ENCODE peak calls at places on chromosomes 16 and 17, in six cellular contexts. One of them, this sample, is unnamed.
A peak's percentile ranks its signal among the peaks of the same experiment; 100 is the strongest.

GRCh38 chr16:86971251-86971650 is 345.9 kb downstream of the C16orf95 start:
- DNase-seq in lower leg skin: no peak
- DNase-seq in OCI-LY7: no peak
- DNase-seq in dorsolateral prefrontal cortex: no peak
- DNase-seq in GM06990: no peak
- DNase-seq in neuronal stem cell: no peak
- DNase-seq in this sample: no peak

GRCh38 chr17:43766413-43767052 is 7.9 kb upstream of the SOST start:
- DNase-seq in dorsolateral prefrontal cortex: peak; percentile 73
- DNase-seq in OCI-LY7: peak; percentile 45
- DNase-seq in GM06990: no peak
- DNase-seq in lower leg skin: peak; percentile 45
- DNase-seq in neuronal stem cell: peak; percentile 68
- DNase-seq in this sample: peak; percentile 50

GRCh38 chr16:1158456-1159324 is 5.8 kb downstream of the CACNA1H start:
- DNase-seq in GM06990: no peak
- DNase-seq in lower leg skin: no peak
- DNase-seq in dorsolateral prefrontal cortex: no peak
- DNase-seq in neuronal stem cell: no peak
- DNase-seq in OCI-LY7: no peak
- DNase-seq in this sample: no peak

GRCh38 chr17:41523225-41523593 is 4.5 kb upstream of the KRT15 start:
- DNase-seq in OCI-LY7: no peak
- DNase-seq in GM06990: no peak
- DNase-seq in dorsolateral prefrontal cortex: no peak
- DNase-seq in lower leg skin: no peak
- DNase-seq in neuronal stem cell: no peak
- DNase-seq in this sample: no peak

GRCh38 chr17:81064746-81065475 is 30.0 kb downstream of the BAIAP2 start:
- DNase-seq in lower leg skin: no peak
- DNase-seq in neuronal stem cell: no peak
- DNase-seq in OCI-LY7: no peak
- DNase-seq in GM06990: no peak
- DNase-seq in dorsolateral prefrontal cortex: no peak
- DNase-seq in this sample: no peak

GRCh38 chr17:15513859-15514446 is 46.5 kb upstream of the CDRT4 start:
- DNase-seq in dorsolateral prefrontal cortex: no peak
- DNase-seq in neuronal stem cell: no peak
- DNase-seq in lower leg skin: no peak
- DNase-seq in GM06990: no peak
- DNase-seq in OCI-LY7: no peak
- DNase-seq in this sample: no peak

GRCh38 chr17:59504821-59505220 is 60.6 kb upstream of the DHX40 start:
- DNase-seq in neuronal stem cell: no peak
- DNase-seq in lower leg skin: no peak
- DNase-seq in GM06990: no peak
- DNase-seq in OCI-LY7: no peak
- DNase-seq in dorsolateral prefrontal cortex: no peak
- DNase-seq in this sample: no peak

GRCh38 chr17:7466644-7467341 is 12.6 kb downstream of the ZBTB4 start:
- DNase-seq in dorsolateral prefrontal cortex: peak; percentile 34
- DNase-seq in neuronal stem cell: no peak
- DNase-seq in OCI-LY7: no peak
- DNase-seq in GM06990: no peak
- DNase-seq in lower leg skin: no peak
- DNase-seq in this sample: no peak

GRCh38 chr16:13036600-13036999 is 135.2 kb downstream of the SHISA9 start:
- DNase-seq in GM06990: no peak
- DNase-seq in neuronal stem cell: peak; percentile 65
- DNase-seq in lower leg skin: no peak
- DNase-seq in dorsolateral prefrontal cortex: no peak
- DNase-seq in OCI-LY7: peak; percentile 62
- DNase-seq in this sample: no peak

GRCh38 chr17:7064248-7064647 is 15.8 kb downstream of the CLEC10A start:
- DNase-seq in GM06990: no peak
- DNase-seq in OCI-LY7: no peak
- DNase-seq in dorsolateral prefrontal cortex: peak; percentile 13
- DNase-seq in neuronal stem cell: no peak
- DNase-seq in lower leg skin: no peak
- DNase-seq in this sample: no peak

GRCh38 chr17:63841350-63842172 is 924 bp downstream of the SMARCD2 start:
- DNase-seq in OCI-LY7: peak; percentile 61
- DNase-seq in dorsolateral prefrontal cortex: peak; percentile 65
- DNase-seq in GM06990: peak; percentile 53
- DNase-seq in lower leg skin: peak; percentile 64
- DNase-seq in neuronal stem cell: peak; percentile 31
- DNase-seq in this sample: peak; percentile 82

GRCh38 chr16:84891149-84891795 is 71.5 kb downstream of the CRISPLD2 start:
- DNase-seq in dorsolateral prefrontal cortex: no peak
- DNase-seq in GM06990: no peak
- DNase-seq in neuronal stem cell: no peak
- DNase-seq in OCI-LY7: no peak
- DNase-seq in lower leg skin: no peak
- DNase-seq in this sample: no peak

GRCh38 chr17:47999612-48000011 is 28.7 kb downstream of the CDK5RAP3 start:
- DNase-seq in OCI-LY7: no peak
- DNase-seq in GM06990: no peak
- DNase-seq in neuronal stem cell: no peak
- DNase-seq in lower leg skin: no peak
- DNase-seq in dorsolateral prefrontal cortex: no peak
- DNase-seq in this sample: peak; percentile 17

GRCh38 chr17:44878627-44879221 is 20.5 kb downstream of the EFTUD2 start:
- DNase-seq in dorsolateral prefrontal cortex: peak; percentile 45
- DNase-seq in OCI-LY7: peak; percentile 50
- DNase-seq in lower leg skin: no peak
- DNase-seq in neuronal stem cell: no peak
- DNase-seq in GM06990: no peak
- DNase-seq in this sample: no peak

GRCh38 chr16:85798283-85798776 is 1.0 kb downstream of the EMC8 start:
- DNase-seq in OCI-LY7: no peak
- DNase-seq in lower leg skin: no peak
- DNase-seq in neuronal stem cell: no peak
- DNase-seq in dorsolateral prefrontal cortex: no peak
- DNase-seq in GM06990: no peak
- DNase-seq in this sample: peak; percentile 15

GRCh38 chr17:21239680-21240374 is 13.4 kb downstream of the NATD1 start:
- DNase-seq in OCI-LY7: peak; percentile 51
- DNase-seq in GM06990: no peak
- DNase-seq in lower leg skin: no peak
- DNase-seq in neuronal stem cell: no peak
- DNase-seq in dorsolateral prefrontal cortex: no peak
- DNase-seq in this sample: peak; percentile 9

GRCh38 chr17:59129814-59130213 is 23.1 kb upstream of the TRIM37 start:
- DNase-seq in lower leg skin: no peak
- DNase-seq in neuronal stem cell: no peak
- DNase-seq in OCI-LY7: no peak
- DNase-seq in GM06990: no peak
- DNase-seq in dorsolateral prefrontal cortex: no peak
- DNase-seq in this sample: no peak

GRCh38 chr16:53922805-53923645 is 219.1 kb downstream of the FTO start:
- DNase-seq in dorsolateral prefrontal cortex: no peak
- DNase-seq in neuronal stem cell: no peak
- DNase-seq in lower leg skin: no peak
- DNase-seq in GM06990: no peak
- DNase-seq in OCI-LY7: no peak
- DNase-seq in this sample: no peak

GRCh38 chr16:89499767-89500166 is 8.4 kb upstream of the SPG7 start:
- DNase-seq in OCI-LY7: no peak
- DNase-seq in lower leg skin: no peak
- DNase-seq in neuronal stem cell: no peak
- DNase-seq in dorsolateral prefrontal cortex: no peak
- DNase-seq in GM06990: no peak
- DNase-seq in this sample: no peak

GRCh38 chr16:11674001-11674817 is 6.0 kb downstream of the SNN start:
- DNase-seq in OCI-LY7: no peak
- DNase-seq in dorsolateral prefrontal cortex: no peak
- DNase-seq in lower leg skin: no peak
- DNase-seq in GM06990: no peak
- DNase-seq in neuronal stem cell: no peak
- DNase-seq in this sample: no peak

GRCh38 chr17:76687278-76688164 is 23.2 kb downstream of the MXRA7 start:
- DNase-seq in OCI-LY7: no peak
- DNase-seq in lower leg skin: peak; percentile 56
- DNase-seq in dorsolateral prefrontal cortex: no peak
- DNase-seq in neuronal stem cell: no peak
- DNase-seq in GM06990: no peak
- DNase-seq in this sample: no peak

GRCh38 chr17:75428775-75429469 is 23.4 kb upstream of the GRB2 start:
- DNase-seq in OCI-LY7: no peak
- DNase-seq in dorsolateral prefrontal cortex: no peak
- DNase-seq in neuronal stem cell: no peak
- DNase-seq in lower leg skin: no peak
- DNase-seq in GM06990: no peak
- DNase-seq in this sample: peak; percentile 13

GRCh38 chr16:24166684-24167083 is 89.5 kb upstream of the CACNG3 start:
- DNase-seq in lower leg skin: no peak
- DNase-seq in dorsolateral prefrontal cortex: no peak
- DNase-seq in neuronal stem cell: no peak
- DNase-seq in OCI-LY7: no peak
- DNase-seq in GM06990: no peak
- DNase-seq in this sample: no peak

GRCh38 chr17:43366809-43367587 is 31.8 kb upstream of the ARL4D start:
- DNase-seq in neuronal stem cell: no peak
- DNase-seq in GM06990: no peak
- DNase-seq in dorsolateral prefrontal cortex: no peak
- DNase-seq in OCI-LY7: no peak
- DNase-seq in lower leg skin: no peak
- DNase-seq in this sample: no peak

GRCh38 chr16:22694887-22695382 is 119.0 kb upstream of the HS3ST2 start:
- DNase-seq in neuronal stem cell: no peak
- DNase-seq in dorsolateral prefrontal cortex: no peak
- DNase-seq in OCI-LY7: no peak
- DNase-seq in GM06990: no peak
- DNase-seq in lower leg skin: peak; percentile 25
- DNase-seq in this sample: no peak

GRCh38 chr16:54688339-54688738 is 242.3 kb upstream of the IRX5 start:
- DNase-seq in dorsolateral prefrontal cortex: no peak
- DNase-seq in GM06990: no peak
- DNase-seq in lower leg skin: no peak
- DNase-seq in OCI-LY7: no peak
- DNase-seq in neuronal stem cell: no peak
- DNase-seq in this sample: no peak

GRCh38 chr16:75415169-75415908 is 18.0 kb downstream of the CFDP1 start:
- DNase-seq in neuronal stem cell: no peak
- DNase-seq in dorsolateral prefrontal cortex: no peak
- DNase-seq in OCI-LY7: no peak
- DNase-seq in GM06990: no peak
- DNase-seq in lower leg skin: no peak
- DNase-seq in this sample: no peak

GRCh38 chr17:44919885-44920564 is 4.7 kb upstream of the GFAP start:
- DNase-seq in GM06990: peak; percentile 55
- DNase-seq in dorsolateral prefrontal cortex: peak; percentile 85
- DNase-seq in lower leg skin: peak; percentile 64
- DNase-seq in OCI-LY7: peak; percentile 79
- DNase-seq in neuronal stem cell: peak; percentile 65
- DNase-seq in this sample: peak; percentile 76

DNA sequence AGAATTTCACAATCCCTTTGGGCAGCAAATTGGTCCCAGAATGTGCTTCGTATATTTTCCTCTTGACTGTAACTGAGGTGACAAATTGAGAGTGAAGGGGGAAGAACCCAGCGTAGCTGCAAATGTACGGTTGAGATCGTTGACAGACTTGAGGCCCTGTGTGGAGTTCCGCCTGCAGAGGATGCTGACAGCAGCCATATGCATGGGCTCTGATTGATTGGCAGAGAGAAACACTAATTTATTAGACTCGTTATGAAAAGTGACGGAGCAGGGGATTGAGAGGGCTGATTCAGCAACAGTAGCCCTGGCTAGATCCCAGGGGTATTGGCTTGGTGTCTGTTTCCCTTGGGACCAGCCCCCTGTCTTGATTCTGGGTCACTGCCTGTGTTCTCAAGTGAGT is 930.1 kb upstream of the EEF2KMT start:
- DNase-seq in dorsolateral prefrontal cortex: no peak
- DNase-seq in neuronal stem cell: no peak
- DNase-seq in lower leg skin: no peak
- DNase-seq in OCI-LY7: no peak
- DNase-seq in GM06990: no peak
- DNase-seq in this sample: no peak
- H3K4me3 ChIP-seq in dorsolateral prefrontal cortex: no peak overlapping the region
- H3K4me3 ChIP-seq in neuronal stem cell: no peak overlapping the region
- H3K4me3 ChIP-seq in lower leg skin: no peak overlapping the region
- H3K4me3 ChIP-seq in OCI-LY7: no peak overlapping the region
- H3K4me3 ChIP-seq in GM06990: no peak overlapping the region
- H3K4me3 ChIP-seq in this sample: no peak overlapping the region

GRCh38 chr16:82633964-82634600 is 7.3 kb downstream of the CDH13 start:
- DNase-seq in neuronal stem cell: no peak
- DNase-seq in OCI-LY7: no peak
- DNase-seq in dorsolateral prefrontal cortex: no peak
- DNase-seq in GM06990: no peak
- DNase-seq in lower leg skin: no peak
- DNase-seq in this sample: no peak
- H3K4me3 ChIP-seq in neuronal stem cell: no peak overlapping the region
- H3K4me3 ChIP-seq in OCI-LY7: no peak overlapping the region
- H3K4me3 ChIP-seq in dorsolateral prefrontal cortex: no peak overlapping the region
- H3K4me3 ChIP-seq in GM06990: no peak overlapping the region
- H3K4me3 ChIP-seq in lower leg skin: no peak overlapping the region
- H3K4me3 ChIP-seq in this sample: no peak overlapping the region

DNA sequence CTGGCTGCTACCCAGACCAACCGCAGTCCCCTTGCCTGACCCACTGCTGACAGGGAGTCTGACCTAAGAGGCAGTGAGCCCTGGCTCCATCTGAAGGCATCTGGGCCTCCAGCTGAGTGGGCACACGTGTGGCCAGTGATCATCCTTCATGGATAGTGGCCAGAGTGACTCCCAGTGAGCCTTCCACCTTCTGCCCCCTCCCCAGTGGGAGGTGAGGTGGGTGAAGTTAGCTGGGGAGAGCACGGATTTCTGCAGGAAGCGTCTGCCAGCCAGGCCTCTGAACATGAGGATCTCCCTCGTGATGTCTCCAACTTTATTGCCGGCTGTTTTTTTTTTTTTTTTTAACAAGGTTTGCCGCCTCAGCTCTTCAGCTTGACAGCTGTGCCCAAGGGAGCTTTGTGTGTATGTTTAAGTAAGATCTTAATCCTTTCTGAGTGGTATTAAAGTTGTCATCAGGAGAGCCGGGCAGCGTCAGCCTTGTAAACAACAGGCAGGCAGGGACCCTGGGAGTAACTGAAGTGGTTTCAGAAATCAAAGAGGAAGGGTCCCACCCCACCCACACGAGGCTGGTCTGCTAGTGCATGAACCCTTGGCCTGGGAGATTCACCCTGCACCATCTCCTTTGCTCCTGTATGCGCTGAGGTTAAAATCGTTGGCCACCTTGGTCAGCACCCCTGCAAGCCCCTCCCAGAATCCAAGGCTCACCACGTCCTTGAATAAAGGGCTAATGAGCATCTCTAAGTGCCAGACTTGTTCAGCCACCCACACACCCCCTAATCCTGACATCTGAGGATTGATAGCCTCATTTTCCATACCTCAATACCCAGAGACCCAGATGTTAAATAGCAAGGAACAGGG is 33.3 kb downstream of the RHBDL3 start:
- DNase-seq in GM06990: no peak
- DNase-seq in lower leg skin: no peak
- DNase-seq in neuronal stem cell: no peak
- DNase-seq in dorsolateral prefrontal cortex: peak; percentile 22
- DNase-seq in OCI-LY7: no peak
- DNase-seq in this sample: no peak
- H3K4me3 ChIP-seq in GM06990: no peak overlapping the region
- H3K4me3 ChIP-seq in lower leg skin: no peak overlapping the region
- H3K4me3 ChIP-seq in neuronal stem cell: no peak overlapping the region
- H3K4me3 ChIP-seq in dorsolateral prefrontal cortex: no peak overlapping the region
- H3K4me3 ChIP-seq in OCI-LY7: no peak overlapping the region
- H3K4me3 ChIP-seq in this sample: no peak overlapping the region

GRCh38 chr17:78917451-78918307 is 7.5 kb downstream of the TIMP2 start:
- DNase-seq in OCI-LY7: no peak
- DNase-seq in dorsolateral prefrontal cortex: no peak
- DNase-seq in neuronal stem cell: no peak
- DNase-seq in lower leg skin: no peak
- DNase-seq in GM06990: no peak
- DNase-seq in this sample: no peak
- H3K4me3 ChIP-seq in OCI-LY7: no peak overlapping the region
- H3K4me3 ChIP-seq in dorsolateral prefrontal cortex: no peak overlapping the region
- H3K4me3 ChIP-seq in neuronal stem cell: no peak overlapping the region
- H3K4me3 ChIP-seq in lower leg skin: no peak overlapping the region
- H3K4me3 ChIP-seq in GM06990: no peak overlapping the region
- H3K4me3 ChIP-seq in this sample: no peak overlapping the region

This sample was measured in small intestine.